ENCODE peak calls at places on chromosomes 1 and 21, in six cellular contexts. P, K, D, I, C and Y are unnamed samples. For H3K36me3, the result is how much of the 10 kb centered on the place peaks cover.

GRCh38 chr1:109564189-109564878 is 15.9 kb downstream of the GNAI3 start:
- DNase-seq in P (no peak), K (no peak), D (no peak), I (no peak), C (no peak), Y (no peak)

GRCh38 chr1:161749509-161750407 is at the start of gene DUSP12:
- DNase-seq in P (peak), K (peak), D (peak), I (peak), C (peak), Y (peak)

GRCh38 chr1:166902279-166902678 is 26.2 kb upstream of the TADA1 start:
- DNase-seq in P (no peak), K (no peak), D (peak), I (no peak), C (no peak), Y (peak)

GRCh38 chr1:204087893-204088528 is 15.1 kb downstream of the SOX13 start:
- DNase-seq in P (no peak), K (no peak), D (no peak), I (no peak), C (peak), Y (no peak)

GRCh38 chr1:48080343-48081255 is 83.4 kb upstream of the TRABD2B start:
- DNase-seq in P (no peak), K (no peak), D (no peak), I (peak), C (no peak), Y (no peak)

GRCh38 chr1:63024132-63024531 is 240.2 kb downstream of the ATG4C start:
- DNase-seq in P (no peak), K (no peak), D (no peak), I (no peak), C (no peak), Y (no peak)

GRCh38 chr1:70090146-70090545 is 115.2 kb downstream of the LRRC40 start:
- DNase-seq in P (no peak), K (no peak), D (no peak), I (no peak), C (no peak), Y (no peak)

GRCh38 chr1:99829269-99829668 is 20.9 kb upstream of the AGL start:
- DNase-seq in P (no peak), K (no peak), D (no peak), I (no peak), C (no peak), Y (no peak)

GRCh38 chr1:4144349-4144971 is 244.4 kb upstream of the C1orf174 start:
- DNase-seq in P (no peak), K (no peak), D (no peak), I (no peak), C (no peak), Y (no peak)

GRCh38 chr1:27574871-27575831 is 28.8 kb downstream of the AHDC1 start:
- DNase-seq in P (no peak), K (peak), D (peak), I (peak), C (peak), Y (peak)

GRCh38 chr1:234437423-234438171 is 41.4 kb downstream of the TARBP1 start:
- DNase-seq in P (no peak), K (no peak), D (peak), I (no peak), C (peak), Y (no peak)

GRCh38 chr1:55010194-55010886 is 11.6 kb downstream of the BSND start:
- DNase-seq in P (no peak), K (no peak), D (no peak), I (no peak), C (no peak), Y (no peak)

GRCh38 chr1:59767119-59767518 is 47.6 kb upstream of the HOOK1 start:
- DNase-seq in P (no peak), K (no peak), D (peak), I (no peak), C (no peak), Y (no peak)

GRCh38 chr1:67733741-67734690 is 49.0 kb downstream of the GADD45A start:
- DNase-seq in P (no peak), K (no peak), D (no peak), I (no peak), C (no peak), Y (no peak)

GRCh38 chr1:41533016-41533730 is 48.7 kb upstream of the EDN2 start:
- DNase-seq in P (no peak), K (no peak), D (no peak), I (no peak), C (no peak), Y (no peak)

GRCh38 chr1:241972703-241973375 is 15.3 kb downstream of the BECN2 start:
- DNase-seq in P (no peak), K (peak), D (peak), I (no peak), C (no peak), Y (peak)

GRCh38 chr1:222736470-222736869 is 532 bp upstream of the FAM177B start:
- DNase-seq in P (no peak), K (no peak), D (no peak), I (no peak), C (no peak), Y (no peak)

DNA sequence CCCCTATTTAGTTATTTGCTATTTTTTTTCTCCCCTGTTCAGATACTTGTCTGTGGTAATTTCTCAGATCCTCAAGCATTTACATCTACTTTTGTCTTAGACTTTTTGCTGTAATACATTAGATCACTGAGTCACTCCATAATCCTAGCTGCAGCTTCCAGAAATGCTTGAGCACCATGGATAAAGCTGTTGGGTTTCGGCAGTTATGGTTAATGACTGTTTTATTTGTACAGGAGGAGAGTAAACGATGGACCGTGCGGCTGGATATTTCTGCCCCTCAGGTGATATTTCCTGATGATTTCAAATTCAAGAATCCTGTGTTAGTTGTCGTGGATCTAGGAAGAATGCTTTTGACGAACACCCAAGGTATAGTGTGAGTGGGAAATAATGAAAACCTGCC is 42.9 kb downstream of the VPS13D start:
- DNase-seq in P (no peak), K (no peak), D (no peak), I (no peak), C (no peak), Y (no peak)
- H3K36me3 ChIP-seq in P (under half), K (under half), D (under half), I (under half), C (half or more), Y (half or more)

GRCh38 chr21:45351526-45352275 is 53.3 kb upstream of the COL18A1 start:
- DNase-seq in P (no peak), K (no peak), D (no peak), I (no peak), C (no peak), Y (no peak)
- H3K27ac ChIP-seq in P (no peak), K (no peak), D (no peak), I (no peak), C (no peak), Y (no peak)

GRCh38 chr1:32025515-32025914 is 11.8 kb downstream of the KHDRBS1 start:
- DNase-seq in P (no peak), K (no peak), D (no peak), I (no peak), C (no peak), Y (no peak)

GRCh38 chr1:32028746-32029145 is 15.1 kb downstream of the KHDRBS1 start:
- DNase-seq in P (no peak), K (no peak), D (no peak), I (no peak), C (no peak), Y (no peak)

GRCh38 chr1:32020338-32020737 is 6.7 kb downstream of the KHDRBS1 start:
- DNase-seq in P (no peak), K (no peak), D (no peak), I (no peak), C (no peak), Y (no peak)

DNA sequence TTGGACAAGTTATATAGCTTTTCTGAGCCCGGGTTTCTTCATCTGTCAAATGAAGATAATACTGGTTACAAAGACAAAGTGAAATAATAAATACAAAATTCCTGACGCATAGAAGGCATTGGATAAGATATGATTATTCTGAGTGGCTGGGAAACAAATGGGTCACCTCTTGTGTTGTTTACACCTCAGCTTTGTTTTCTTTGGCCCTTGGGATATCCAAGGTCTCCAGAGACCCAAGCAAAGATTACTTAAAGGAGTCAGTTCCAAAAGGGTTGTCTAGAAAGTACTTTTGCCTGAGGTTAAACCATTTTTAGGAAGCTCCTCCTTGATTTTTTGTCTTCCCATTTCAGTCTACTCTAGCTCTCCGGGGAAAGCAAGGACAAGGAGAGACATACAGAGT is 9.7 kb downstream of the KHDRBS1 start:
- DNase-seq in P (no peak), K (no peak), D (peak), I (no peak), C (no peak), Y (no peak)
- H3K36me3 ChIP-seq in P (under half), K (half or more), D (under half), I (under half), C (under half), Y (under half)

GRCh38 chr1:205303247-205303888 is 18.2 kb downstream of the NUAK2 start:
- DNase-seq in P (no peak), K (no peak), D (no peak), I (no peak), C (no peak), Y (no peak)

GRCh38 chr1:205301842-205302588 is 19.5 kb downstream of the NUAK2 start:
- DNase-seq in P (no peak), K (no peak), D (peak), I (no peak), C (no peak), Y (no peak)

GRCh38 chr1:205301220-205301821 is 20.2 kb downstream of the NUAK2 start:
- DNase-seq in P (no peak), K (peak), D (peak), I (no peak), C (no peak), Y (peak)

GRCh38 chr1:205304695-205305070 is 16.9 kb downstream of the NUAK2 start:
- DNase-seq in P (no peak), K (no peak), D (no peak), I (no peak), C (no peak), Y (no peak)

GRCh38 chr1:205304046-205304694 is 17.4 kb downstream of the NUAK2 start:
- DNase-seq in P (no peak), K (no peak), D (no peak), I (no peak), C (no peak), Y (no peak)
- H3K27ac ChIP-seq in P (no peak), K (no peak), D (no peak), I (no peak), C (no peak), Y (no peak)

GRCh38 chr1:184069675-184070074 is 18.1 kb downstream of the TSEN15 start:
- DNase-seq in P (no peak), K (no peak), D (peak), I (no peak), C (no peak), Y (peak)

GRCh38 chr1:184075040-184076029 is 23.8 kb downstream of the TSEN15 start:
- DNase-seq in P (no peak), K (peak), D (peak), I (peak), C (peak), Y (peak)

GRCh38 chr1:184078564-184079107 is 27.1 kb downstream of the TSEN15 start:
- DNase-seq in P (no peak), K (no peak), D (peak), I (no peak), C (no peak), Y (no peak)

DNA sequence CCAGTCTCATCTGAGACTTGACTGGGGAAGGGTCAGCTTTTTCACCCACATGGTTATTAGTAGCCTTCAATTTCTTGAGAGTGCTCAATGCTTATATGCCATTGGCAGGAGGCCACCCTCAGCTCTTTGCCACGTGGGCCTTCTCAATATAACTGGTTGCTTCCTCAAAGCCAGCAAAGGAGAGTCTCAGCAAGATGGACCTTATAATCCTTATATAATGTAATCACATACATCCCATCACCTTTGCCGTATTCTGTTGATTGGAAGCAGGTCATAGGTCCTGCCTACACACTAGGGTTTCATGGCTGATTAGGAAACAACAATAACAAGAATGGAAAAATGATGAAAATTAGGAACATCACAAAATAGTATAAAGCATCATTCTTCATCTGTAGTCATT is 22.9 kb downstream of the TSEN15 start:
- DNase-seq in P (no peak), K (no peak), D (no peak), I (no peak), C (no peak), Y (no peak)
- H3K36me3 ChIP-seq in P (under half), K (under half), D (under half), I (under half), C (under half), Y (under half)

GRCh38 chr1:31377361-31377863 is 4.5 kb upstream of the FABP3 start:
- DNase-seq in P (no peak), K (no peak), D (no peak), I (no peak), C (no peak), Y (no peak)
- H3K27ac ChIP-seq in P (no peak), K (peak), D (no peak), I (no peak), C (no peak), Y (no peak)

GRCh38 chr1:88800382-88801051 is 90.8 kb downstream of the GTF2B start:
- DNase-seq in P (no peak), K (peak), D (peak), I (peak), C (no peak), Y (peak)

GRCh38 chr1:88802950-88803349 is 88.4 kb downstream of the GTF2B start:
- DNase-seq in P (no peak), K (no peak), D (peak), I (no peak), C (no peak), Y (peak)

GRCh38 chr1:88802404-88802803 is 89.0 kb downstream of the GTF2B start:
- DNase-seq in P (no peak), K (no peak), D (no peak), I (no peak), C (no peak), Y (peak)

GRCh38 chr1:88801575-88802208 is 89.7 kb downstream of the GTF2B start:
- DNase-seq in P (no peak), K (peak), D (peak), I (no peak), C (no peak), Y (no peak)

GRCh38 chr1:88803444-88803843 is 87.9 kb downstream of the GTF2B start:
- DNase-seq in P (no peak), K (no peak), D (no peak), I (no peak), C (no peak), Y (no peak)
- H3K36me3 ChIP-seq in P (under half), K (half or more), D (half or more), I (under half), C (half or more), Y (under half)

DNA sequence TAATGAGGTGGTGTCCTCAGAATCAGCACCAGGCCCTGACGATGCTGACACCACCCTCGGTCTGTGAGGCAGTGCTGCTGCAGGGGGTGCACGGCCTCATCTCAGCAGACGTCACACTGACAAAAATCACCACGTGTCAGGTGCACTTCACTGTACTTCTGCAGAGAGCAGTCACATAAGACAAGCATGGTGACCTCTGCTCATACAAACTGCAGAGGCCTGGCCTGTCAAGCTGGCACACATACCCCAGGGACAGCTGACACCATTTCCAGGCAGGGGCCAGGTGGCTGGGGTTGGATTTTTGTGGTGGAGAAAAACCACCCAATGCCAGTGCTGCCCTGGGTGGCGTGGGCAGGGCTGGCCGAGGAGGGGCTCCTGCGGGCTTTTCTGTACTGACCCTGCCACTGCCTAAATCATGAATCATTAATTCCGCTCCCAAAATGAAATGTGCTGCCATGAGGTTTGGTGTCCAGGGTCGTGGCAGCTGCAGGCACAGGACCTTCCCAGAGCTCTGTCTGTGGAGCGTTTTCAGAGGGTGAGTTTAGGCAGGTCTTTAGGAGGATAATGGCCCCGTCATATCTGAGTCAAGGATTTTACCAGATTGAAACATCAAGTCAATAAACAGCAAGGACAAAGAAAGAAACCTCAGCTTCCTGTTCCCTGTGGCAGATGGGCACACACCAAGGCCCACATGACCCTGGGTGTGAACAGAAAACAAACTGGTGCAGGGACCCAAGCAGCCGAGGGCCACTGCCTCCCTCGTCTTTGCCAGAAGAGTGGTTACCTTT is 33.4 kb upstream of the GPR153 start:
- DNase-seq in P (no peak), K (no peak), D (no peak), I (no peak), C (no peak), Y (no peak)
- H3K27ac ChIP-seq in P (no peak), K (no peak), D (no peak), I (no peak), C (peak), Y (no peak)

GRCh38 chr1:232439011-232439410 is 190.9 kb downstream of the SIPA1L2 start:
- DNase-seq in P (no peak), K (no peak), D (no peak), I (no peak), C (no peak), Y (no peak)

GRCh38 chr1:232437510-232437909 is 192.4 kb downstream of the SIPA1L2 start:
- DNase-seq in P (no peak), K (no peak), D (no peak), I (no peak), C (no peak), Y (no peak)

GRCh38 chr1:232438476-232438875 is 191.5 kb downstream of the SIPA1L2 start:
- DNase-seq in P (no peak), K (no peak), D (no peak), I (no peak), C (no peak), Y (no peak)

GRCh38 chr1:232432313-232432712 is 197.6 kb downstream of the SIPA1L2 start:
- DNase-seq in P (no peak), K (no peak), D (peak), I (no peak), C (peak), Y (peak)

GRCh38 chr1:232435746-232436145 is 194.2 kb downstream of the SIPA1L2 start:
- DNase-seq in P (no peak), K (no peak), D (peak), I (no peak), C (peak), Y (no peak)
- H3K36me3 ChIP-seq in P (under half), K (under half), D (under half), I (under half), C (half or more), Y (under half)

GRCh38 chr1:78102916-78103315 is 57.1 kb downstream of the GIPC2 start:
- DNase-seq in P (no peak), K (no peak), D (no peak), I (no peak), C (no peak), Y (no peak)
- H3K27ac ChIP-seq in P (no peak), K (no peak), D (no peak), I (no peak), C (peak), Y (peak)